ENCODE peak calls at places on chromosomes 6 and 20, in six cellular contexts. Y is K562, M is SK-N-SH, I is GM12878, P is HepG2, W is H1. Z is an unnamed sample.

GRCh38 chr20:813386-813785 is 20.1 kb upstream of the FAM110A start:
- DNase-seq in W (no peak), M (no peak), Y (no peak), P (no peak), I (no peak), Z (no peak)

GRCh38 chr6:41578714-41579610 is 32.8 kb downstream of the FOXP4 start:
- DNase-seq in Y (peak; percentile 76), W (no peak), I (no peak), P (no peak), M (peak; percentile 42), Z (no peak)

GRCh38 chr6:128363020-128363419 is 157.4 kb downstream of the PTPRK start:
- DNase-seq in W (no peak), M (no peak), P (no peak), I (no peak), Y (no peak), Z (no peak)

GRCh38 chr6:102356170-102356569 is 962.7 kb downstream of the GRIK2 start:
- DNase-seq in W (no peak), Y (no peak), P (no peak), M (no peak), I (no peak), Z (no peak)

GRCh38 chr20:32959351-32960221 is 44.6 kb downstream of the SUN5 start:
- DNase-seq in P (no peak), Y (peak; percentile 55), M (no peak), W (no peak), I (no peak), Z (no peak)

GRCh38 chr6:169959129-169960002 is 207.9 kb downstream of the ERMARD start:
- DNase-seq in I (no peak), M (peak; percentile 32), P (no peak), W (no peak), Y (no peak), Z (no peak)

GRCh38 chr6:156809034-156809433 is 31.9 kb downstream of the ARID1B start:
- DNase-seq in P (no peak), W (no peak), I (peak; percentile 55), M (no peak), Y (no peak), Z (no peak)

GRCh38 chr6:85864453-85865401 is 222.0 kb upstream of the SYNCRIP start:
- DNase-seq in P (peak; percentile 38), W (no peak), M (no peak), I (no peak), Y (no peak), Z (no peak)

GRCh38 chr6:51644426-51644825 is 443.0 kb downstream of the PKHD1 start:
- DNase-seq in Y (no peak), W (no peak), I (no peak), M (no peak), P (no peak), Z (no peak)

GRCh38 chr6:100504786-100505737 is 40.3 kb upstream of the SIM1 start:
- DNase-seq in W (no peak), Y (no peak), M (no peak), P (no peak), I (no peak), Z (peak; percentile 31)

GRCh38 chr6:36598326-36598725 is 4.2 kb downstream of the SRSF3 start:
- DNase-seq in P (no peak), Y (no peak), M (no peak), I (no peak), W (no peak), Z (no peak)

GRCh38 chr6:56746767-56747504 is 104.2 kb upstream of the DST start:
- DNase-seq in Y (no peak), P (no peak), M (no peak), I (no peak), W (no peak), Z (no peak)

GRCh38 chr20:19129306-19129705 is 83.1 kb upstream of the SLC24A3 start:
- DNase-seq in Y (no peak), M (no peak), I (no peak), P (no peak), W (no peak), Z (no peak)

GRCh38 chr20:63206878-63207277 is 9.1 kb downstream of the YTHDF1 start:
- DNase-seq in P (no peak), M (no peak), W (no peak), I (no peak), Y (no peak), Z (no peak)

GRCh38 chr6:125750692-125751333 is 1.4 kb downstream of the HEY2 start:
- DNase-seq in M (no peak), I (no peak), P (no peak), Y (no peak), W (no peak), Z (no peak)

GRCh38 chr6:106511274-106512047 is 117.8 kb downstream of the RTN4IP1 start:
- DNase-seq in M (peak; percentile 60), P (peak; percentile 18), I (no peak), Y (no peak), W (no peak), Z (no peak)

GRCh38 chr20:62433655-62434054 is 6.3 kb upstream of the RBBP8NL start:
- DNase-seq in W (no peak), M (no peak), I (no peak), P (no peak), Y (no peak), Z (no peak)

GRCh38 chr20:2748551-2749342 is 51.7 kb downstream of the CPXM1 start:
- DNase-seq in W (peak; percentile 33), M (no peak), Y (no peak), I (no peak), P (no peak), Z (no peak)

GRCh38 chr6:42745083-42745637 is 743 bp downstream of the TBCC start:
- DNase-seq in W (no peak), M (peak; percentile 47), P (peak; percentile 27), I (no peak), Y (peak; percentile 46), Z (no peak)

GRCh38 chr6:53734473-53735299 is 60.1 kb upstream of the LRRC1 start:
- DNase-seq in W (peak; percentile 29), M (peak; percentile 9), P (peak; percentile 31), Y (peak; percentile 20), I (peak; percentile 26), Z (peak; percentile 92)

GRCh38 chr6:124967444-124967843 is 5.2 kb downstream of the RNF217 start:
- DNase-seq in I (no peak), P (no peak), W (no peak), Y (no peak), M (no peak), Z (no peak)

GRCh38 chr6:20811112-20811746 is 277.0 kb downstream of the CDKAL1 start:
- DNase-seq in Y (peak; percentile 85), P (no peak), M (no peak), W (peak; percentile 80), I (no peak), Z (peak; percentile 85)

GRCh38 chr6:148379966-148380653 is 37.5 kb downstream of the SASH1 start:
- DNase-seq in M (no peak), I (no peak), Y (no peak), P (no peak), W (no peak), Z (no peak)

GRCh38 chr6:132687306-132687705 is 26.5 kb downstream of the VNN1 start:
- DNase-seq in P (no peak), I (no peak), W (no peak), Y (no peak), M (no peak), Z (peak; percentile 4)

GRCh38 chr6:75376347-75377024 is 91.9 kb upstream of the TMEM30A start:
- DNase-seq in P (no peak), W (no peak), Y (no peak), I (no peak), M (no peak), Z (no peak)
- TF ChIP-seq JUND in P (no peak), W (no peak), Y (no peak), I (no peak), M (no peak), Z (no peak)

GRCh38 chr6:44050872-44051421 is 76.3 kb downstream of the MRPL14 start:
- DNase-seq in W (no peak), P (no peak), M (peak; percentile 87), I (no peak), Y (no peak), Z (no peak)
- H3K4me1 ChIP-seq in W (peaks cover 8% of the 10 kb centered on the region), P (peaks cover 55% of the 10 kb centered on the region), M (peaks cover 98% of the 10 kb centered on the region), I (peaks cover 13% of the 10 kb centered on the region), Y (peaks cover 17% of the 10 kb centered on the region), Z (peaks cover 71% of the 10 kb centered on the region)

GRCh38 chr6:168526841-168527281 is 85.9 kb downstream of the SMOC2 start:
- DNase-seq in M (no peak), Y (no peak), P (no peak), I (no peak), W (no peak), Z (no peak)

GRCh38 chr6:168525926-168526630 is 85.1 kb downstream of the SMOC2 start:
- DNase-seq in M (no peak), P (no peak), I (no peak), W (no peak), Y (no peak), Z (no peak)

GRCh38 chr6:168528457-168529095 is 87.6 kb downstream of the SMOC2 start:
- DNase-seq in Y (no peak), I (no peak), P (no peak), M (no peak), W (no peak), Z (no peak)

GRCh38 chr6:168529214-168529613 is 88.2 kb downstream of the SMOC2 start:
- DNase-seq in M (no peak), I (no peak), Y (no peak), W (no peak), P (no peak), Z (no peak)

GRCh38 chr6:168527451-168528210 is 86.6 kb downstream of the SMOC2 start:
- DNase-seq in M (no peak), Y (no peak), W (no peak), P (no peak), I (no peak), Z (no peak)
- H3K27ac ChIP-seq in M (no peak overlapping the region), Y (no peak overlapping the region), W (no peak overlapping the region), P (no peak overlapping the region), I (no peak overlapping the region), Z (no peak overlapping the region)

GRCh38 chr6:34195726-34196115 is 41.0 kb upstream of the HMGA1 start:
- DNase-seq in W (no peak), Y (no peak), I (no peak), P (no peak), M (no peak), Z (no peak)

GRCh38 chr6:34196833-34197195 is 39.9 kb upstream of the HMGA1 start:
- DNase-seq in W (no peak), Y (no peak), M (no peak), P (no peak), I (no peak), Z (no peak)

GRCh38 chr6:34194770-34195169 is 41.9 kb upstream of the HMGA1 start:
- DNase-seq in P (no peak), Y (no peak), M (no peak), W (no peak), I (no peak), Z (no peak)

GRCh38 chr6:34200340-34200971 is 36.2 kb upstream of the HMGA1 start:
- DNase-seq in P (no peak), I (no peak), W (no peak), M (no peak), Y (peak; percentile 89), Z (no peak)

DNA sequence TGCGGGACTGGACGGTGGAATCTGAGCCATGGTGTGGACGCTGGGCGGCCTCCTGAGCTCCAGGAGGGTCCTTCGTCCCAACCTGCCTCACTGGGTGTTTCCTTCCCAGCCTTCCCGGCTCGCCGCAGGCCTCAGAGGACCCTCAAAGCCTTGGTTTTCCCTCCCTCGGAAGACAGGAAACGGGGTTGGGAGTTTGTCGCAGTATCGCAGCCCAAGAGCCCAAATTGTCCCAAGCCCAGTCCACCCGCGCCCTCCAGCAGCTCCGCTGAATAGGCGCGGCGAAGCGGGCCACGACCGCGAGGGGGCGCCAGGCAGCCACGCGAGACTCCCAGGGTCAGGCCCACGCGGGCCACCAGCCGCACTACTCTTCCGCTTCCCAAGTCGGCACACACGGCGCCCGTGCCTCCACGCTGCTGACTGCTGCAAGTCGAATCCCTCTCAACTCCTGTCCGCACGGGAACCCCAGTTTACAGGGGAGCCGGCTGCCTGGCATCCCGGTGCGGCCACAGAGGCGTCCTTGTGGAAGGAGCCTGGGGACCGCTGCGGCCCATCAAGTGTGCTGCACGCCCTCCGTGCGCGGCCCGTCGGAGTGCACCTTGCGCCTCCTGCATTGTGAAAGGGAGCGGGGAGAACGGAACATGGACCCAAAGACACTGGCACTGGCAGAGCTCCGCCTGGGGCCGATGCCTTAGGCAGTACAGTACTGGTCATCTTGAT is 40.4 kb upstream of the HMGA1 start:
- DNase-seq in P (no peak), I (peak; percentile 28), M (peak; percentile 94), Y (peak; percentile 94), W (no peak), Z (peak; percentile 26)
- TF ChIP-seq JUND in P (no peak), I (no peak), M (no peak), Y (peak; percentile 54), W (no peak), Z (no peak)